ENCODE peak calls at places on chromosomes 1 and 21, in four cellular contexts. K is HepG2, G is SK-N-SH, N is GM12878. M is an unnamed sample.

GRCh38 chr21:43874085-43874785 is 9.2 kb downstream of the AGPAT3 start:
- DNase-seq in K (no peak), G (no peak), N (no peak), M (no peak)

GRCh38 chr1:163163861-163164582 is 38.7 kb downstream of the RGS5 start:
- DNase-seq in G (no peak), K (no peak), N (no peak), M (no peak)

GRCh38 chr1:195908121-195908520 is 700.1 kb downstream of the KCNT2 start:
- DNase-seq in G (no peak), N (no peak), K (no peak), M (no peak)

GRCh38 chr1:209805341-209805781 is 581 bp downstream of the IRF6 start:
- DNase-seq in K (no peak), G (no peak), N (no peak), M (no peak)

GRCh38 chr1:97119260-97119659 is 397.7 kb downstream of the PTBP2 start:
- DNase-seq in K (no peak), G (no peak), N (no peak), M (no peak)

GRCh38 chr1:204093421-204093717 is 20.5 kb downstream of the SOX13 start:
- DNase-seq in G (peak), K (peak), N (no peak), M (no peak)

GRCh38 chr1:230232352-230232751 is 165.3 kb downstream of the GALNT2 start:
- DNase-seq in G (no peak), K (no peak), N (no peak), M (no peak)

GRCh38 chr1:241482761-241483250 is 36.7 kb downstream of the FH start:
- DNase-seq in G (no peak), N (no peak), K (no peak), M (no peak)

GRCh38 chr1:237811633-237812032 is 79.1 kb downstream of the ZP4 start:
- DNase-seq in G (no peak), K (no peak), N (no peak), M (no peak)

DNA sequence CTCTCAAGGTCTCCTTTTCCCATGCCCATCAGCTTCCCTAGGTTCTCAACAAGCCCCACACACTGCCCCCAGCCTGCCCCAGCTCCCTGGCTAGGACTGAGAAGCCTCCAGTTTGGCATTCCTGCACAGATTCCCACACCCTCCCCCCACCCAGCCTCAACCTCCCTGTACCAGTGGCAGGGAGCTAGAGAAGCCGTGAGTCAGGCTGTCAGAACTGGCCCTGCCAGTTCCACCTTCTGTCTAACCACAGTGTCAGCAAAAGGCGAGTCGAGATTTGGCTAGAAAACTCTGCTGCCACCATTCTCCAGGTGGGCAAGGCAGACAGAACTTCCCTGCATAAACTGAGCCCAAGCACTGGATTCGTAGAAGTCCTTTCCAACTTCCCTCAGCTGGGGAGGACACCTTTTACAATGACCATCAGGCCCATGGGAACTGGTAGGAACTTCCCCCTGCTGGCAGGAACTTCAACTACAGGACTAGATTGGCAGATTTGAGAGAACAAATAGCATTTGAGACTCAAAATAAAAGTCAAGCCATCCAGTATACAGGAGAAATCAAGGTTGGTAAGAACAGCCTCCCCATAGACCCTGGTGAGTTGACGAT is 31.0 kb downstream of the TNNT2 start:
- DNase-seq in K (peak), N (no peak), G (peak), M (peak)
- TF ChIP-seq NFIC in K (no peak), N (no peak), G (no peak), M (no peak)

GRCh38 chr1:99176753-99177152 is 87.5 kb upstream of the PLPPR4 start:
- DNase-seq in K (no peak), N (no peak), G (peak), M (no peak)

GRCh38 chr1:99180915-99181314 is 83.4 kb upstream of the PLPPR4 start:
- DNase-seq in G (peak), K (no peak), N (no peak), M (no peak)

GRCh38 chr1:99177465-99177864 is 86.8 kb upstream of the PLPPR4 start:
- DNase-seq in N (no peak), G (no peak), K (no peak), M (no peak)

GRCh38 chr1:99181892-99182291 is 82.4 kb upstream of the PLPPR4 start:
- DNase-seq in G (no peak), K (no peak), N (no peak), M (no peak)

GRCh38 chr1:99180343-99180808 is 83.9 kb upstream of the PLPPR4 start:
- DNase-seq in N (peak), G (peak), K (peak), M (peak)
- TF ChIP-seq EP300 in N (no peak), G (no peak), K (no peak), M (no peak)

GRCh38 chr1:37468037-37468436 is 6.3 kb upstream of the ZC3H12A start:
- DNase-seq in K (no peak), N (no peak), G (no peak), M (no peak)

GRCh38 chr1:37471345-37472231 is 2.8 kb upstream of the ZC3H12A start:
- DNase-seq in K (peak), N (no peak), G (peak), M (peak)

GRCh38 chr1:37464443-37464842 is 9.9 kb upstream of the ZC3H12A start:
- DNase-seq in K (no peak), N (no peak), G (no peak), M (no peak)

GRCh38 chr1:37461698-37462436 is 12.5 kb upstream of the ZC3H12A start:
- DNase-seq in G (no peak), N (no peak), K (peak), M (no peak)

GRCh38 chr1:37465596-37466517 is 8.5 kb upstream of the ZC3H12A start:
- DNase-seq in N (no peak), K (no peak), G (no peak), M (no peak)
- TF ChIP-seq NFIC in N (no peak), K (no peak), G (no peak), M (no peak)

GRCh38 chr1:232144696-232145230 is 485.2 kb downstream of the SIPA1L2 start:
- DNase-seq in N (no peak), G (no peak), K (no peak), M (no peak)

GRCh38 chr1:232140419-232141166 is 489.3 kb downstream of the SIPA1L2 start:
- DNase-seq in G (no peak), K (no peak), N (no peak), M (no peak)

GRCh38 chr1:232145768-232146167 is 484.2 kb downstream of the SIPA1L2 start:
- DNase-seq in N (no peak), K (no peak), G (no peak), M (no peak)

GRCh38 chr1:232143315-232143886 is 486.5 kb downstream of the SIPA1L2 start:
- DNase-seq in G (no peak), N (no peak), K (no peak), M (no peak)

GRCh38 chr1:232142403-232143314 is 487.3 kb downstream of the SIPA1L2 start:
- DNase-seq in N (no peak), G (peak), K (no peak), M (no peak)
- TF ChIP-seq EP300 in N (no peak), G (peak), K (no peak), M (no peak)

DNA sequence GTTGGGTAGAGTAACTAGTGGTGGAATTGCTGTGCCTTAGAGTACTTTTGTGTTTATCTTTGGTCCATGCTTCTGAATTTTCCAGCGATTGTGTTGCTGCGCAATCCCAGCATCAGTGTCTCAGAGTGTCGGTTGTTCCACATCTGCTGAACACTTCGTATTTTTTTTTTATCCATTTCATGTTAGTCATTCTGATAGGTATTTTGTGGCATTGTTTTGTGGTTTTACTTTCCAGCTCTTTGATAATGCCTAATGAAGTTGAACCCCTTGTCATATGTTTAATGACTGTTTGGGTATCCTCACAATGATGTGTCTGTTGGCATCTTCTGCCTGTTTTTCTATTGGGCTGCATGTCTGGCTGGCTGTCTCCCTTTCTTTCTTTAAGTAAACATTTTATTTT is 13.6 kb downstream of the TUFT1 start:
- DNase-seq in N (no peak), G (no peak), K (no peak), M (no peak)
- TF ChIP-seq NFIC in N (no peak), G (no peak), K (no peak), M (no peak)